ENCODE peak calls at places on chromosomes 13 and 19, in ten cellular contexts. One of them, this sample, is unnamed.

GRCh38 chr13:21576424-21576823 is 27.5 kb downstream of the MICU2 start:
- DNase-seq in lung microvascular endothelial cell: peak
- DNase-seq in neural crest cell: no peak
- DNase-seq in suprapubic skin: no peak
- DNase-seq in A673: no peak
- DNase-seq in activated naive CD8-positive, alpha-beta T cell treated with anti-CD3 and anti-CD28 coated beads for 36 hours: no peak
- DNase-seq in omental fat pad: no peak
- DNase-seq in astrocyte of the hippocampus: no peak
- DNase-seq in dermis microvascular lymphatic vessel endothelial cell: no peak
- DNase-seq in activated T-cell treated with anti-CD3 and anti-CD28 coated beads for 1 hour: no peak
- DNase-seq in this sample: peak

GRCh38 chr13:35881360-35881759 is 249.8 kb downstream of the DCLK1 start:
- DNase-seq in neural crest cell: no peak
- DNase-seq in dermis microvascular lymphatic vessel endothelial cell: no peak
- DNase-seq in A673: peak
- DNase-seq in activated naive CD8-positive, alpha-beta T cell treated with anti-CD3 and anti-CD28 coated beads for 36 hours: no peak
- DNase-seq in lung microvascular endothelial cell: no peak
- DNase-seq in activated T-cell treated with anti-CD3 and anti-CD28 coated beads for 1 hour: no peak
- DNase-seq in astrocyte of the hippocampus: peak
- DNase-seq in omental fat pad: no peak
- DNase-seq in suprapubic skin: no peak
- DNase-seq in this sample: no peak

GRCh38 chr19:16197622-16198362 is at the start of gene AP1M1:
- DNase-seq in A673: peak
- DNase-seq in neural crest cell: peak
- DNase-seq in lung microvascular endothelial cell: peak
- DNase-seq in activated naive CD8-positive, alpha-beta T cell treated with anti-CD3 and anti-CD28 coated beads for 36 hours: peak
- DNase-seq in omental fat pad: peak
- DNase-seq in suprapubic skin: peak
- DNase-seq in astrocyte of the hippocampus: peak
- DNase-seq in dermis microvascular lymphatic vessel endothelial cell: peak
- DNase-seq in activated T-cell treated with anti-CD3 and anti-CD28 coated beads for 1 hour: peak
- DNase-seq in this sample: peak

GRCh38 chr13:32415019-32415418 is 12.9 kb downstream of the N4BP2L1 start:
- DNase-seq in omental fat pad: no peak
- DNase-seq in A673: peak
- DNase-seq in astrocyte of the hippocampus: no peak
- DNase-seq in dermis microvascular lymphatic vessel endothelial cell: no peak
- DNase-seq in activated naive CD8-positive, alpha-beta T cell treated with anti-CD3 and anti-CD28 coated beads for 36 hours: peak
- DNase-seq in activated T-cell treated with anti-CD3 and anti-CD28 coated beads for 1 hour: no peak
- DNase-seq in lung microvascular endothelial cell: peak
- DNase-seq in neural crest cell: no peak
- DNase-seq in suprapubic skin: no peak
- DNase-seq in this sample: peak

GRCh38 chr13:33186851-33187250 is 98.7 kb downstream of the STARD13 start:
- DNase-seq in activated T-cell treated with anti-CD3 and anti-CD28 coated beads for 1 hour: no peak
- DNase-seq in neural crest cell: no peak
- DNase-seq in lung microvascular endothelial cell: peak
- DNase-seq in astrocyte of the hippocampus: peak
- DNase-seq in A673: peak
- DNase-seq in dermis microvascular lymphatic vessel endothelial cell: peak
- DNase-seq in suprapubic skin: no peak
- DNase-seq in omental fat pad: no peak
- DNase-seq in activated naive CD8-positive, alpha-beta T cell treated with anti-CD3 and anti-CD28 coated beads for 36 hours: no peak
- DNase-seq in this sample: peak

GRCh38 chr13:107185889-107186288 is 618.0 kb upstream of the ARGLU1 start:
- DNase-seq in neural crest cell: no peak
- DNase-seq in dermis microvascular lymphatic vessel endothelial cell: peak
- DNase-seq in A673: no peak
- DNase-seq in suprapubic skin: no peak
- DNase-seq in astrocyte of the hippocampus: peak
- DNase-seq in lung microvascular endothelial cell: peak
- DNase-seq in activated naive CD8-positive, alpha-beta T cell treated with anti-CD3 and anti-CD28 coated beads for 36 hours: no peak
- DNase-seq in omental fat pad: no peak
- DNase-seq in activated T-cell treated with anti-CD3 and anti-CD28 coated beads for 1 hour: no peak
- DNase-seq in this sample: no peak

GRCh38 chr19:18939922-18940775 is 868 bp downstream of the HOMER3 start:
- DNase-seq in lung microvascular endothelial cell: peak
- DNase-seq in A673: peak
- DNase-seq in dermis microvascular lymphatic vessel endothelial cell: no peak
- DNase-seq in astrocyte of the hippocampus: peak
- DNase-seq in neural crest cell: peak
- DNase-seq in omental fat pad: no peak
- DNase-seq in activated T-cell treated with anti-CD3 and anti-CD28 coated beads for 1 hour: no peak
- DNase-seq in suprapubic skin: no peak
- DNase-seq in activated naive CD8-positive, alpha-beta T cell treated with anti-CD3 and anti-CD28 coated beads for 36 hours: peak
- DNase-seq in this sample: peak

GRCh38 chr19:13053761-13054604 is 48.7 kb downstream of the LYL1 start:
- DNase-seq in activated naive CD8-positive, alpha-beta T cell treated with anti-CD3 and anti-CD28 coated beads for 36 hours: no peak
- DNase-seq in activated T-cell treated with anti-CD3 and anti-CD28 coated beads for 1 hour: no peak
- DNase-seq in A673: no peak
- DNase-seq in lung microvascular endothelial cell: peak
- DNase-seq in omental fat pad: peak
- DNase-seq in astrocyte of the hippocampus: peak
- DNase-seq in neural crest cell: peak
- DNase-seq in suprapubic skin: peak
- DNase-seq in dermis microvascular lymphatic vessel endothelial cell: peak
- DNase-seq in this sample: peak

GRCh38 chr13:101116826-101117225 is 299.5 kb downstream of the NALCN start:
- DNase-seq in astrocyte of the hippocampus: no peak
- DNase-seq in neural crest cell: no peak
- DNase-seq in activated naive CD8-positive, alpha-beta T cell treated with anti-CD3 and anti-CD28 coated beads for 36 hours: no peak
- DNase-seq in A673: peak
- DNase-seq in omental fat pad: no peak
- DNase-seq in lung microvascular endothelial cell: no peak
- DNase-seq in activated T-cell treated with anti-CD3 and anti-CD28 coated beads for 1 hour: no peak
- DNase-seq in suprapubic skin: no peak
- DNase-seq in dermis microvascular lymphatic vessel endothelial cell: no peak
- DNase-seq in this sample: no peak

GRCh38 chr19:54190942-54191670 is at the start of gene TSEN34:
- DNase-seq in suprapubic skin: no peak
- DNase-seq in activated naive CD8-positive, alpha-beta T cell treated with anti-CD3 and anti-CD28 coated beads for 36 hours: peak
- DNase-seq in activated T-cell treated with anti-CD3 and anti-CD28 coated beads for 1 hour: peak
- DNase-seq in A673: peak
- DNase-seq in neural crest cell: peak
- DNase-seq in omental fat pad: peak
- DNase-seq in astrocyte of the hippocampus: peak
- DNase-seq in dermis microvascular lymphatic vessel endothelial cell: peak
- DNase-seq in lung microvascular endothelial cell: peak
- DNase-seq in this sample: peak

GRCh38 chr19:3516675-3517207 is 10.6 kb downstream of the FZR1 start:
- DNase-seq in suprapubic skin: no peak
- DNase-seq in lung microvascular endothelial cell: no peak
- DNase-seq in activated naive CD8-positive, alpha-beta T cell treated with anti-CD3 and anti-CD28 coated beads for 36 hours: no peak
- DNase-seq in neural crest cell: no peak
- DNase-seq in dermis microvascular lymphatic vessel endothelial cell: peak
- DNase-seq in astrocyte of the hippocampus: peak
- DNase-seq in A673: no peak
- DNase-seq in omental fat pad: no peak
- DNase-seq in activated T-cell treated with anti-CD3 and anti-CD28 coated beads for 1 hour: no peak
- DNase-seq in this sample: no peak

GRCh38 chr13:36680918-36681317 is 7.1 kb downstream of the SERTM1 start:
- DNase-seq in A673: peak
- DNase-seq in omental fat pad: no peak
- DNase-seq in activated T-cell treated with anti-CD3 and anti-CD28 coated beads for 1 hour: no peak
- DNase-seq in neural crest cell: no peak
- DNase-seq in dermis microvascular lymphatic vessel endothelial cell: no peak
- DNase-seq in astrocyte of the hippocampus: no peak
- DNase-seq in suprapubic skin: no peak
- DNase-seq in lung microvascular endothelial cell: no peak
- DNase-seq in activated naive CD8-positive, alpha-beta T cell treated with anti-CD3 and anti-CD28 coated beads for 36 hours: no peak
- DNase-seq in this sample: no peak

GRCh38 chr19:17627921-17628320 is 60.2 kb downstream of the UNC13A start:
- DNase-seq in neural crest cell: no peak
- DNase-seq in suprapubic skin: no peak
- DNase-seq in activated naive CD8-positive, alpha-beta T cell treated with anti-CD3 and anti-CD28 coated beads for 36 hours: no peak
- DNase-seq in omental fat pad: no peak
- DNase-seq in A673: no peak
- DNase-seq in dermis microvascular lymphatic vessel endothelial cell: no peak
- DNase-seq in lung microvascular endothelial cell: no peak
- DNase-seq in astrocyte of the hippocampus: no peak
- DNase-seq in activated T-cell treated with anti-CD3 and anti-CD28 coated beads for 1 hour: no peak
- DNase-seq in this sample: no peak

GRCh38 chr13:67772807-67773453 is 542.8 kb upstream of the PCDH9 start:
- DNase-seq in astrocyte of the hippocampus: no peak
- DNase-seq in activated naive CD8-positive, alpha-beta T cell treated with anti-CD3 and anti-CD28 coated beads for 36 hours: no peak
- DNase-seq in neural crest cell: no peak
- DNase-seq in activated T-cell treated with anti-CD3 and anti-CD28 coated beads for 1 hour: no peak
- DNase-seq in suprapubic skin: no peak
- DNase-seq in omental fat pad: no peak
- DNase-seq in dermis microvascular lymphatic vessel endothelial cell: no peak
- DNase-seq in lung microvascular endothelial cell: no peak
- DNase-seq in A673: no peak
- DNase-seq in this sample: no peak

GRCh38 chr19:1855040-1855827 is 7.0 kb upstream of the REXO1 start:
- DNase-seq in omental fat pad: no peak
- DNase-seq in suprapubic skin: peak
- DNase-seq in dermis microvascular lymphatic vessel endothelial cell: peak
- DNase-seq in neural crest cell: peak
- DNase-seq in lung microvascular endothelial cell: peak
- DNase-seq in A673: peak
- DNase-seq in astrocyte of the hippocampus: peak
- DNase-seq in activated T-cell treated with anti-CD3 and anti-CD28 coated beads for 1 hour: peak
- DNase-seq in activated naive CD8-positive, alpha-beta T cell treated with anti-CD3 and anti-CD28 coated beads for 36 hours: peak
- DNase-seq in this sample: peak

GRCh38 chr13:35940734-35941133 is 190.4 kb downstream of the DCLK1 start:
- DNase-seq in A673: no peak
- DNase-seq in activated T-cell treated with anti-CD3 and anti-CD28 coated beads for 1 hour: no peak
- DNase-seq in dermis microvascular lymphatic vessel endothelial cell: no peak
- DNase-seq in suprapubic skin: no peak
- DNase-seq in lung microvascular endothelial cell: no peak
- DNase-seq in astrocyte of the hippocampus: no peak
- DNase-seq in neural crest cell: no peak
- DNase-seq in activated naive CD8-positive, alpha-beta T cell treated with anti-CD3 and anti-CD28 coated beads for 36 hours: no peak
- DNase-seq in omental fat pad: no peak
- DNase-seq in this sample: no peak

GRCh38 chr19:28887920-28888618 is 324.9 kb downstream of the UQCRFS1 start:
- DNase-seq in A673: no peak
- DNase-seq in neural crest cell: no peak
- DNase-seq in omental fat pad: no peak
- DNase-seq in astrocyte of the hippocampus: no peak
- DNase-seq in lung microvascular endothelial cell: no peak
- DNase-seq in suprapubic skin: no peak
- DNase-seq in activated naive CD8-positive, alpha-beta T cell treated with anti-CD3 and anti-CD28 coated beads for 36 hours: no peak
- DNase-seq in dermis microvascular lymphatic vessel endothelial cell: no peak
- DNase-seq in activated T-cell treated with anti-CD3 and anti-CD28 coated beads for 1 hour: no peak
- DNase-seq in this sample: no peak

GRCh38 chr13:21137696-21138095 is 38.7 kb downstream of the SKA3 start:
- DNase-seq in neural crest cell: no peak
- DNase-seq in dermis microvascular lymphatic vessel endothelial cell: no peak
- DNase-seq in activated T-cell treated with anti-CD3 and anti-CD28 coated beads for 1 hour: no peak
- DNase-seq in A673: no peak
- DNase-seq in astrocyte of the hippocampus: no peak
- DNase-seq in omental fat pad: no peak
- DNase-seq in lung microvascular endothelial cell: peak
- DNase-seq in suprapubic skin: no peak
- DNase-seq in activated naive CD8-positive, alpha-beta T cell treated with anti-CD3 and anti-CD28 coated beads for 36 hours: no peak
- DNase-seq in this sample: peak

GRCh38 chr19:14554382-14554812 is 17.5 kb downstream of the NDUFB7 start:
- DNase-seq in activated T-cell treated with anti-CD3 and anti-CD28 coated beads for 1 hour: no peak
- DNase-seq in A673: no peak
- DNase-seq in lung microvascular endothelial cell: no peak
- DNase-seq in suprapubic skin: no peak
- DNase-seq in astrocyte of the hippocampus: no peak
- DNase-seq in dermis microvascular lymphatic vessel endothelial cell: no peak
- DNase-seq in neural crest cell: no peak
- DNase-seq in omental fat pad: no peak
- DNase-seq in activated naive CD8-positive, alpha-beta T cell treated with anti-CD3 and anti-CD28 coated beads for 36 hours: no peak
- DNase-seq in this sample: no peak

GRCh38 chr19:4794971-4795370 is 3.4 kb downstream of the FEM1A start:
- DNase-seq in neural crest cell: no peak
- DNase-seq in omental fat pad: no peak
- DNase-seq in lung microvascular endothelial cell: no peak
- DNase-seq in suprapubic skin: no peak
- DNase-seq in astrocyte of the hippocampus: no peak
- DNase-seq in dermis microvascular lymphatic vessel endothelial cell: no peak
- DNase-seq in activated T-cell treated with anti-CD3 and anti-CD28 coated beads for 1 hour: no peak
- DNase-seq in activated naive CD8-positive, alpha-beta T cell treated with anti-CD3 and anti-CD28 coated beads for 36 hours: no peak
- DNase-seq in A673: no peak
- DNase-seq in this sample: no peak

GRCh38 chr19:31253816-31254551 is 95.3 kb downstream of the TSHZ3 start:
- DNase-seq in suprapubic skin: no peak
- DNase-seq in A673: no peak
- DNase-seq in lung microvascular endothelial cell: no peak
- DNase-seq in astrocyte of the hippocampus: peak
- DNase-seq in activated naive CD8-positive, alpha-beta T cell treated with anti-CD3 and anti-CD28 coated beads for 36 hours: no peak
- DNase-seq in neural crest cell: no peak
- DNase-seq in activated T-cell treated with anti-CD3 and anti-CD28 coated beads for 1 hour: no peak
- DNase-seq in omental fat pad: no peak
- DNase-seq in dermis microvascular lymphatic vessel endothelial cell: no peak
- DNase-seq in this sample: no peak

GRCh38 chr13:94369862-94370491 is 109.5 kb downstream of the DCT start:
- DNase-seq in neural crest cell: no peak
- DNase-seq in dermis microvascular lymphatic vessel endothelial cell: no peak
- DNase-seq in astrocyte of the hippocampus: peak
- DNase-seq in suprapubic skin: no peak
- DNase-seq in lung microvascular endothelial cell: no peak
- DNase-seq in activated naive CD8-positive, alpha-beta T cell treated with anti-CD3 and anti-CD28 coated beads for 36 hours: no peak
- DNase-seq in omental fat pad: no peak
- DNase-seq in A673: no peak
- DNase-seq in activated T-cell treated with anti-CD3 and anti-CD28 coated beads for 1 hour: no peak
- DNase-seq in this sample: no peak

GRCh38 chr19:45670670-45671453 is 2.8 kb downstream of the GIPR start:
- DNase-seq in suprapubic skin: peak
- DNase-seq in dermis microvascular lymphatic vessel endothelial cell: peak
- DNase-seq in activated T-cell treated with anti-CD3 and anti-CD28 coated beads for 1 hour: peak
- DNase-seq in lung microvascular endothelial cell: peak
- DNase-seq in astrocyte of the hippocampus: peak
- DNase-seq in neural crest cell: peak
- DNase-seq in A673: peak
- DNase-seq in omental fat pad: peak
- DNase-seq in activated naive CD8-positive, alpha-beta T cell treated with anti-CD3 and anti-CD28 coated beads for 36 hours: peak
- DNase-seq in this sample: peak

GRCh38 chr19:10690351-10690781 is 10.9 kb upstream of the QTRT1 start:
- DNase-seq in suprapubic skin: no peak
- DNase-seq in dermis microvascular lymphatic vessel endothelial cell: no peak
- DNase-seq in neural crest cell: no peak
- DNase-seq in activated T-cell treated with anti-CD3 and anti-CD28 coated beads for 1 hour: no peak
- DNase-seq in omental fat pad: no peak
- DNase-seq in lung microvascular endothelial cell: no peak
- DNase-seq in activated naive CD8-positive, alpha-beta T cell treated with anti-CD3 and anti-CD28 coated beads for 36 hours: no peak
- DNase-seq in astrocyte of the hippocampus: peak
- DNase-seq in A673: peak
- DNase-seq in this sample: peak

GRCh38 chr13:77507931-77508776 is 27.4 kb upstream of the SCEL start:
- DNase-seq in A673: no peak
- DNase-seq in lung microvascular endothelial cell: peak
- DNase-seq in activated naive CD8-positive, alpha-beta T cell treated with anti-CD3 and anti-CD28 coated beads for 36 hours: no peak
- DNase-seq in activated T-cell treated with anti-CD3 and anti-CD28 coated beads for 1 hour: no peak
- DNase-seq in omental fat pad: no peak
- DNase-seq in astrocyte of the hippocampus: peak
- DNase-seq in dermis microvascular lymphatic vessel endothelial cell: no peak
- DNase-seq in suprapubic skin: no peak
- DNase-seq in neural crest cell: no peak
- DNase-seq in this sample: peak

GRCh38 chr13:100275746-100276145 is 186.9 kb downstream of the PCCA start:
- DNase-seq in neural crest cell: no peak
- DNase-seq in astrocyte of the hippocampus: peak
- DNase-seq in activated T-cell treated with anti-CD3 and anti-CD28 coated beads for 1 hour: no peak
- DNase-seq in suprapubic skin: no peak
- DNase-seq in lung microvascular endothelial cell: no peak
- DNase-seq in dermis microvascular lymphatic vessel endothelial cell: no peak
- DNase-seq in activated naive CD8-positive, alpha-beta T cell treated with anti-CD3 and anti-CD28 coated beads for 36 hours: no peak
- DNase-seq in omental fat pad: no peak
- DNase-seq in A673: no peak
- DNase-seq in this sample: no peak

GRCh38 chr13:47004022-47004421 is 107.2 kb upstream of the HTR2A start:
- DNase-seq in dermis microvascular lymphatic vessel endothelial cell: no peak
- DNase-seq in astrocyte of the hippocampus: no peak
- DNase-seq in activated naive CD8-positive, alpha-beta T cell treated with anti-CD3 and anti-CD28 coated beads for 36 hours: no peak
- DNase-seq in omental fat pad: no peak
- DNase-seq in neural crest cell: no peak
- DNase-seq in lung microvascular endothelial cell: no peak
- DNase-seq in suprapubic skin: no peak
- DNase-seq in A673: no peak
- DNase-seq in activated T-cell treated with anti-CD3 and anti-CD28 coated beads for 1 hour: no peak
- DNase-seq in this sample: peak

GRCh38 chr19:18633321-18633720 is 3.5 kb upstream of the KLHL26 start:
- DNase-seq in neural crest cell: no peak
- DNase-seq in activated T-cell treated with anti-CD3 and anti-CD28 coated beads for 1 hour: no peak
- DNase-seq in activated naive CD8-positive, alpha-beta T cell treated with anti-CD3 and anti-CD28 coated beads for 36 hours: no peak
- DNase-seq in lung microvascular endothelial cell: no peak
- DNase-seq in dermis microvascular lymphatic vessel endothelial cell: no peak
- DNase-seq in A673: no peak
- DNase-seq in astrocyte of the hippocampus: no peak
- DNase-seq in omental fat pad: no peak
- DNase-seq in suprapubic skin: no peak
- DNase-seq in this sample: no peak